ENCODE peak calls at places on chromosome 14, in seven cellular contexts. X is IMR-90; E is suprapubic skin; Z is GM20000; C is tibial artery; N is CD8-positive, alpha-beta T cell; T is cardiac fibroblast. V is an unnamed sample.

GRCh38 chr14:63174760-63175191 is 29.5 kb upstream of the RHOJ start:
- DNase-seq in C (no peak), X (peak), T (peak), Z (peak), N (no peak), E (no peak), V (no peak)

GRCh38 chr14:54440037-54440436 is 1.1 kb downstream of the CNIH1 start:
- DNase-seq in X (peak), E (no peak), C (no peak), Z (no peak), N (no peak), T (peak), V (no peak)

GRCh38 chr14:104749958-104750529 is 2.9 kb upstream of the SIVA1 start:
- DNase-seq in T (no peak), X (peak), E (no peak), C (no peak), N (no peak), Z (no peak), V (no peak)

GRCh38 chr14:100604126-100604501 is 16.9 kb upstream of the BEGAIN start:
- DNase-seq in E (peak), T (no peak), Z (no peak), N (no peak), C (peak), X (no peak), V (no peak)

GRCh38 chr14:106218189-106218588 is 691.8 kb downstream of the TMEM121 start:
- DNase-seq in X (no peak), C (no peak), N (no peak), Z (no peak), T (no peak), E (no peak), V (no peak)

GRCh38 chr14:79781882-79782281 is 429.4 kb downstream of the DIO2 start:
- DNase-seq in T (peak), C (no peak), N (no peak), Z (no peak), X (peak), E (no peak), V (no peak)

GRCh38 chr14:59107819-59108218 is 80.6 kb upstream of the DAAM1 start:
- DNase-seq in X (no peak), C (no peak), Z (no peak), N (no peak), E (no peak), T (no peak), V (no peak)

GRCh38 chr14:102075155-102075554 is 11.7 kb downstream of the HSP90AA1 start:
- DNase-seq in C (no peak), N (no peak), X (no peak), Z (no peak), E (no peak), T (no peak), V (no peak)

GRCh38 chr14:102923920-102924486 is 1.5 kb downstream of the AMN start:
- DNase-seq in E (no peak), N (no peak), T (no peak), Z (no peak), X (no peak), C (no peak), V (no peak)

GRCh38 chr14:101126376-101127130 is 223.0 kb upstream of the RTL1 start:
- DNase-seq in C (no peak), X (no peak), E (no peak), Z (no peak), T (no peak), N (peak), V (no peak)

GRCh38 chr14:35341454-35342159 is 49.4 kb downstream of the PSMA6 start:
- DNase-seq in C (peak), N (no peak), X (peak), T (peak), Z (no peak), E (peak), V (no peak)

GRCh38 chr14:22220427-22220826 is 368.6 kb downstream of the DAD1 start:
- DNase-seq in Z (no peak), T (peak), E (no peak), N (no peak), X (peak), C (no peak), V (no peak)

GRCh38 chr14:69040343-69040742 is 61.2 kb upstream of the ACTN1 start:
- DNase-seq in X (no peak), N (no peak), E (no peak), C (no peak), Z (no peak), T (no peak), V (no peak)
- TF ChIP-seq CTCF in X (no peak), N (no peak), E (no peak), C (no peak), Z (no peak), T (no peak), V (no peak)

GRCh38 chr14:91834571-91834970 is 32.8 kb downstream of the TC2N start:
- DNase-seq in Z (no peak), X (no peak), E (no peak), N (no peak), T (no peak), C (no peak), V (no peak)
- TF ChIP-seq CTCF in Z (no peak), X (no peak), E (no peak), N (no peak), T (no peak), C (no peak), V (no peak)

GRCh38 chr14:70640938-70641547 is 673 bp upstream of the TTC9 start:
- DNase-seq in Z (peak), E (no peak), N (peak), C (no peak), T (no peak), X (peak), V (peak)
- TF ChIP-seq CTCF in Z (no peak), E (no peak), N (no peak), C (no peak), T (no peak), X (no peak), V (no peak)

DNA sequence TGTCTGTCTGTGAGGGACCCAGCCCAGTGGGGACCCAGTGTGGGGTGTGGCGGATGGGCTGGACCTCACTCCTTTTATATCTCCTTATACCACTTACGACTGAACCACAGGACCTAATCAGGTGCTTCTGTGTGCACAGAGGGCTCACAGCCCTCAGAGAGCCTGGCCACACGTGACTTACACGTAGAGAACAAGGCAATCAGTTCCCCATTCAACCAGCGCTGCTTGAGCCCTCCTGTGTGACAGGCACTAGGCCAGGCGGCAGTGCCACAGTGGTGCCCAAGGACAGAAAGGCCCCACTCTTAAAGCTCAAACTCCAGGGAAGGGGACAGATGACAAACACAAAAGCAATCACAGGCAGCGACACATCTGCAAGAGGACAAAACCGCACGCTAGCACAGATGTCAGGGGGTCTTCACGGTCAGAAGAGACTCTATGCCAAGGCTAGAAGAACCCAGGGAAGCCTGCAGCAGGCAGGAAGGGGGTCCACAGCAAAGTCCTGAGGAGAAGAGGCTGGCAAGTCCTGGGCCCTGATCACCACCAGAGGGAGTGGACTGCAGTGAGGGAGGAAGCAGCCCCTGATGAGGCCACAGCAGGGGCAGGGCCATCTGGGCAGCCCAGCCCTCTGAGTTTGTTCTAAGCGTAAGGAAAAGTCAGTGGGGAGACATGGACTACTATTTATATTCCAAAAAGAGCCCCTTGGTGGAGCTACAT is 39.3 kb downstream of the SETD3 start:
- DNase-seq in E (no peak), N (no peak), C (no peak), Z (no peak), T (peak), X (no peak), V (no peak)
- TF ChIP-seq CTCF in E (no peak), N (no peak), C (no peak), Z (no peak), T (no peak), X (peak), V (no peak)

GRCh38 chr14:31084385-31084784 is 58.2 kb upstream of the STRN3 start:
- DNase-seq in Z (peak), X (no peak), E (no peak), C (no peak), T (no peak), N (no peak), V (peak)
- TF ChIP-seq CTCF in Z (no peak), X (no peak), E (no peak), C (no peak), T (no peak), N (no peak), V (no peak)

GRCh38 chr14:55530464-55530863 is 49.5 kb upstream of the KTN1 start:
- DNase-seq in Z (no peak), E (no peak), T (no peak), C (no peak), X (no peak), N (no peak), V (no peak)

GRCh38 chr14:55535521-55536207 is 44.3 kb upstream of the KTN1 start:
- DNase-seq in E (no peak), T (no peak), X (peak), Z (no peak), C (no peak), N (no peak), V (no peak)

GRCh38 chr14:55533960-55534359 is 46.0 kb upstream of the KTN1 start:
- DNase-seq in T (no peak), C (no peak), E (no peak), Z (no peak), X (no peak), N (no peak), V (no peak)

GRCh38 chr14:55536208-55536708 is 43.7 kb upstream of the KTN1 start:
- DNase-seq in Z (no peak), T (no peak), X (no peak), E (no peak), C (no peak), N (no peak), V (no peak)

GRCh38 chr14:55532645-55533309 is 47.2 kb upstream of the KTN1 start:
- DNase-seq in N (no peak), T (no peak), E (no peak), X (no peak), Z (no peak), C (no peak), V (no peak)
- TF ChIP-seq CTCF in N (no peak), T (peak), E (peak), X (no peak), Z (no peak), C (no peak), V (no peak)

V was measured in activated B cell treated with CpG ODN at 0.5 μM for 24 hours.